ENCODE peak calls at places on chromosomes 6 and 20, in four cellular contexts. O, X, L and G are unnamed samples. For H3K4me1 and H3K9me3, the result is how much of the 10 kb centered on the place peaks cover.

GRCh38 chr6:38687549-38687948 is 15.4 kb downstream of the GLO1 start:
- DNase-seq in O (no peak), X (no peak), L (no peak), G (no peak)

GRCh38 chr6:144104898-144105487 is 9.6 kb upstream of the SF3B5 start:
- DNase-seq in O (no peak), X (peak), L (peak), G (peak)

GRCh38 chr6:149863596-149863845 is 638 bp downstream of the LRP11 start:
- DNase-seq in O (no peak), X (no peak), L (no peak), G (no peak)

GRCh38 chr20:34090645-34091044 is 21.4 kb downstream of the EIF2S2 start:
- DNase-seq in O (no peak), X (no peak), L (no peak), G (no peak)

GRCh38 chr6:126919947-126920346 is 198.5 kb upstream of the RSPO3 start:
- DNase-seq in O (no peak), X (no peak), L (no peak), G (peak)

GRCh38 chr6:160252073-160252809 is 6.4 kb downstream of the SLC22A2 start:
- DNase-seq in O (no peak), X (no peak), L (no peak), G (no peak)

GRCh38 chr20:9514461-9515210 is at the start of gene LAMP5:
- DNase-seq in O (no peak), X (no peak), L (peak), G (peak)

GRCh38 chr20:59273699-59274380 is 26.6 kb upstream of the EDN3 start:
- DNase-seq in O (no peak), X (no peak), L (no peak), G (no peak)

GRCh38 chr20:44961868-44962267 is 1.7 kb upstream of the TOMM34 start:
- DNase-seq in O (no peak), X (no peak), L (no peak), G (no peak)

GRCh38 chr6:150666071-150666470 is 66.4 kb downstream of the PLEKHG1 start:
- DNase-seq in O (no peak), X (peak), L (no peak), G (no peak)

GRCh38 chr6:42505377-42505702 is 53.6 kb upstream of the TRERF1 start:
- DNase-seq in O (no peak), X (no peak), L (no peak), G (no peak)
- H3K4me1 ChIP-seq in O (under half), X (under half), L (under half), G (under half)

DNA sequence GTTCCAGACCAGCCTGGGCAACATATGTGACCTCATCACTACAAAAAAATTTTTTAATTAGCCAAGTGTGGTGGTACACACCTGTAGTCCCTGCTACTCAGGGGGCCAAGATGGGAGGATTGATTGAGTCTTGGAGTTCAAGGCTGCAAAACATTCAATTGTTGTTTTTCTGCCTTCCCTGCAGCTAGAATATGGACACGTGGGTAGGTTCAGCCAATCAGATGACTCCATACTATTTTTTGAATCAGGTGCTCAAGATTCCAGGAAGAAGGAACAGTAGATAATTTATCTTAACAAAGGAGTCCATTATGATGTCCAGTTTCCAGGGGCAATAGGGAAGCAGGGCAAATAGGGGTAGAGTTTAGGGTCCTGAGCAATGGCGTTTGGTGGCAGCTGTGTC is 2.4 kb upstream of the DEFB119 start:
- DNase-seq in O (no peak), X (no peak), L (no peak), G (no peak)
- H3K9me3 ChIP-seq in O (under half), X (under half), L (under half), G (under half)

DNA sequence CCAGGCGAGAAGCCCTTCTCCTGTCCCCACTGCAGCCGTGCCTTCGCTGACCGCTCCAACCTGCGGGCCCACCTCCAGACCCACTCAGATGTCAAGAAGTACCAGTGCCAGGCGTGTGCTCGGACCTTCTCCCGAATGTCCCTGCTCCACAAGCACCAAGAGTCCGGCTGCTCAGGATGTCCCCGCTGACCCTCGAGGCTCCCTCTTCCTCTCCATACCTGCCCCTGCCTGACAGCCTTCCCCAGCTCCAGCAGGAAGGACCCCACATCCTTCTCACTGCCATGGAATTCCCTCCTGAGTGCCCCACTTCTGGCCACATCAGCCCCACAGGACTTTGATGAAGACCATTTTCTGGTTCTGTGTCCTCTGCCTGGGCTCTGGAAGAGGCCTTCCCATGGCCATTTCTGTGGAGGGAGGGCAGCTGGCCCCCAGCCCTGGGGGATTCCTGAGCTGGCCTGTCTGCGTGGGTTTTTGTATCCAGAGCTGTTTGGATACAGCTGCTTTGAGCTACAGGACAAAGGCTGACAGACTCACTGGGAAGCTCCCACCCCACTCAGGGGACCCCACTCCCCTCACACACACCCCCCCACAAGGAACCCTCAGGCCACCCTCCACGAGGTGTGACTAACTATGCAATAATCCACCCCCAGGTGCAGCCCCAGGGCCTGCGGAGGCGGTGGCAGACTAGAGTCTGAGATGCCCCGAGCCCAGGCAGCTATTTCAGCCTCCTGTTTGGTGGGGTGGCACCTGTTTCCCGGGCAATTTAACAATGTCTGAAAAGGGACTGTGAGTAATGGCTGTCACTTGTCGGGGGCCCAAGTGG is 5.3 kb downstream of the SNAI1 start:
- DNase-seq in O (no peak), X (no peak), L (no peak), G (no peak)
- H3K4me1 ChIP-seq in O (under half), X (under half), L (half or more), G (under half)

DNA sequence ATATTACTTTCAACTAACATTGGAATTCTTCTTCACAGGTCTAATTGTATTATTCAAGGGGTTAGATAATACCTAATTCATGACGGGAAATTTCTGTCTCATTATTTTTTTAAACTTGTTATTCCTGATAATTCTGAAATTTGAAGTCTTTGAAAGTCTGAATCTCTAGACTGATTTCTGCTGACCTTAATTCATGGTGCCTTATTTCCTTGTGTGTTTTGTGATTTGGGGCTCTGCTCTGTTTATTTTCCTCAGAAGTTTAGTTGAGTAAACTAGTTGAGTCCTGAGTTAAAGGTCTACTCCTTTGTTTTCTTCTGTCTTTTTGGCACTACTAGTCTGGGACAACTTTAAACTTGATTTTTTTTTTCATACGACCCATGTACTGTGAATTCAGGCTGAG is 5.9 kb downstream of the DEFB118 start:
- DNase-seq in O (no peak), X (no peak), L (no peak), G (no peak)
- H3K9me3 ChIP-seq in O (under half), X (under half), L (under half), G (under half)

GRCh38 chr6:65110031-65110430 is 597.0 kb downstream of the EYS start:
- DNase-seq in O (no peak), X (no peak), L (no peak), G (no peak)

GRCh38 chr6:65113581-65113980 is 593.4 kb downstream of the EYS start:
- DNase-seq in O (no peak), X (no peak), L (no peak), G (no peak)

GRCh38 chr6:65117854-65118409 is 589.1 kb downstream of the EYS start:
- DNase-seq in O (no peak), X (no peak), L (no peak), G (no peak)

GRCh38 chr6:65116326-65116725 is 590.7 kb downstream of the EYS start:
- DNase-seq in O (no peak), X (no peak), L (no peak), G (no peak)

GRCh38 chr6:65112435-65112834 is 594.6 kb downstream of the EYS start:
- DNase-seq in O (no peak), X (no peak), L (no peak), G (no peak)
- H3K4me1 ChIP-seq in O (under half), X (under half), L (under half), G (under half)

GRCh38 chr6:34985236-34985635 is 96.2 kb downstream of the ANKS1A start:
- DNase-seq in O (no peak), X (no peak), L (no peak), G (no peak)
- H3K9me3 ChIP-seq in O (under half), X (under half), L (under half), G (under half)

GRCh38 chr20:32675223-32675975 is 1.7 kb upstream of the C20orf203 start:
- DNase-seq in O (no peak), X (no peak), L (no peak), G (no peak)
- H3K4me1 ChIP-seq in O (under half), X (under half), L (under half), G (under half)